ENCODE peak calls at places on chromosomes 11 and 22, in eight cellular contexts. W, J, G, M, Q, U, D and C are unnamed samples.

GRCh38 chr22:21041937-21042336 is 3.8 kb upstream of the LRRC74B start:
- DNase-seq in W (no peak), J (peak), G (no peak), M (no peak), Q (no peak), U (no peak), D (no peak), C (no peak)

GRCh38 chr11:71998649-71999310 is at the start of gene IL18BP:
- DNase-seq in W (no peak), J (no peak), G (no peak), M (no peak), Q (peak), U (peak), D (no peak), C (no peak)

GRCh38 chr11:71251159-71251721 is 1.1 kb downstream of the SHANK2 start:
- DNase-seq in W (no peak), J (no peak), G (no peak), M (peak), Q (no peak), U (no peak), D (no peak), C (peak)

GRCh38 chr22:36356708-36357694 is 30.8 kb downstream of the MYH9 start:
- DNase-seq in W (no peak), J (peak), G (peak), M (no peak), Q (no peak), U (no peak), D (no peak), C (no peak)

GRCh38 chr11:94769897-94770296 is 1.7 kb downstream of the AMOTL1 start:
- DNase-seq in W (no peak), J (no peak), G (no peak), M (no peak), Q (no peak), U (no peak), D (no peak), C (no peak)

GRCh38 chr11:92527467-92527866 is 302.8 kb downstream of the FAT3 start:
- DNase-seq in W (no peak), J (peak), G (no peak), M (no peak), Q (no peak), U (no peak), D (no peak), C (no peak)

GRCh38 chr11:69641681-69642548 is 959 bp downstream of the CCND1 start:
- DNase-seq in W (no peak), J (peak), G (no peak), M (no peak), Q (no peak), U (no peak), D (no peak), C (peak)

GRCh38 chr22:44182591-44183588 is 2.2 kb downstream of the PARVG start:
- DNase-seq in W (peak), J (no peak), G (no peak), M (no peak), Q (peak), U (peak), D (no peak), C (no peak)

GRCh38 chr11:113567097-113567496 is 91.9 kb upstream of the DRD2 start:
- DNase-seq in W (no peak), J (no peak), G (no peak), M (no peak), Q (no peak), U (no peak), D (no peak), C (no peak)